ENCODE peak calls at places on chromosomes 16 and 17, in ten cellular contexts. H, V, T, W, L, N, C, A, Q and U are unnamed samples. For H3K9me3, the result is how much of the 10 kb centered on the place peaks cover.

GRCh38 chr17:40461774-40462342 is 18.6 kb downstream of the IGFBP4 start:
- DNase-seq in H (no peak), V (no peak), T (no peak), W (no peak), L (no peak), N (no peak), C (no peak), A (peak), Q (no peak), U (no peak)

GRCh38 chr16:2782583-2783351 is 4.6 kb downstream of the PRSS33 start:
- DNase-seq in H (peak), V (no peak), T (no peak), W (no peak), L (no peak), N (no peak), C (no peak), A (no peak), Q (peak), U (no peak)

GRCh38 chr17:7988750-7989178 is 13.7 kb upstream of the GUCY2D start:
- DNase-seq in H (no peak), V (peak), T (no peak), W (peak), L (peak), N (no peak), C (peak), A (peak), Q (no peak), U (peak)

GRCh38 chr16:11203111-11203623 is 52.8 kb downstream of the SOCS1 start:
- DNase-seq in H (no peak), V (no peak), T (no peak), W (no peak), L (no peak), N (no peak), C (no peak), A (no peak), Q (no peak), U (no peak)

GRCh38 chr16:78516006-78516405 is 416.6 kb downstream of the WWOX start:
- DNase-seq in H (no peak), V (no peak), T (no peak), W (no peak), L (no peak), N (no peak), C (no peak), A (no peak), Q (no peak), U (no peak)

GRCh38 chr16:4570688-4571321 is 14.7 kb downstream of the C16orf96 start:
- DNase-seq in H (peak), V (no peak), T (no peak), W (peak), L (no peak), N (no peak), C (no peak), A (no peak), Q (no peak), U (no peak)

GRCh38 chr16:66171578-66171977 is 194.9 kb upstream of the CDH5 start:
- DNase-seq in H (no peak), V (no peak), T (no peak), W (no peak), L (no peak), N (no peak), C (no peak), A (no peak), Q (no peak), U (no peak)

GRCh38 chr16:56477096-56477878 is 25.9 kb downstream of the OGFOD1 start:
- DNase-seq in H (no peak), V (peak), T (no peak), W (no peak), L (no peak), N (no peak), C (no peak), A (peak), Q (no peak), U (no peak)

GRCh38 chr16:5072334-5073278 is 963 bp downstream of the ALG1 start:
- DNase-seq in H (no peak), V (no peak), T (no peak), W (no peak), L (no peak), N (peak), C (no peak), A (no peak), Q (peak), U (no peak)

GRCh38 chr17:50421308-50422031 is 4.5 kb upstream of the ACSF2 start:
- DNase-seq in H (no peak), V (no peak), T (no peak), W (no peak), L (no peak), N (no peak), C (no peak), A (no peak), Q (no peak), U (no peak)

GRCh38 chr17:28540231-28540630 is 12.2 kb downstream of the UNC119 start:
- DNase-seq in H (no peak), V (no peak), T (no peak), W (no peak), L (no peak), N (no peak), C (no peak), A (no peak), Q (no peak), U (no peak)

DNA sequence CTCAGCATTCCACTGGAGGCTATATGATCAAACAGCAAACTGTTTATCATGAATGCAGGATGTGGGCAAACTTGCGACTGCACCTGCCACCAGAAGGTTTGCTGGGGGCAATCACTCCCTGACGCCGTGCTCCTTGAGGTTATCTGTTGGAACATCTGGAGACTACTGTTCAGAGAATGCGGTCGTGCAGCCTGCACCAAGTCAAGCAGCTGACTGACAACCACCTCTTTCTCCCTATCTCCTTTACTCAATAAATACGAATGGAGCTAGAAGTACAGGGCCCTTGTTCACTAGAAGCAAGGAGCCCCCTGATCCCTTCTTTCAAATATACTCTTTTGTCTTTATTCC is 2101.2 kb downstream of the TP53TG3F start:
- DNase-seq in H (no peak), V (no peak), T (no peak), W (no peak), L (no peak), N (no peak), C (no peak), A (no peak), Q (no peak), U (no peak)
- H3K9me3 ChIP-seq in H (half or more), V (under half), T (under half), W (under half), L (under half), N (under half), C (under half), A (under half), Q (under half), U (under half)

GRCh38 chr17:5181509-5182305 is 10.0 kb downstream of the ZNF594 start:
- DNase-seq in H (no peak), V (no peak), T (no peak), W (no peak), L (no peak), N (no peak), C (no peak), A (no peak), Q (no peak), U (no peak)
- H3K9me3 ChIP-seq in H (half or more), V (half or more), T (half or more), W (half or more), L (under half), N (half or more), C (half or more), A (under half), Q (half or more), U (under half)

DNA sequence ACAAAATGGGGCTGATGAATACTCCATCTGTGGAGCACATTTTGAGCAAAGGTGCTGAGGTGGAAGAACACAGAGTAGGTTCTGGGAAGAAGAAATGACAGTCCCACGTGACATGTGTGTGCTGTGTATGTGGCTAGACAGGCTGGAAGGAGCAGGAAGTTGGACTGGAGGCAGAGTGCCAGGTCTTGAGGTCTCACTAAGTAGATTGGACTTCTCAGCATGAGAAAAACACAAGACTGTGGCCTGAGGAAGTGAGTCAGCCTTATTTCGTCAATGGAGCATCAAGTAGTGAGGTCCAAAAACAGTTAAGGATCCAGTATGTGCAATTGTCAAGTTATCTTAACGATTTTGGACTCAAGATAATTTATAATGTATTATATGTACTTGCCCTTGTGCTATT is 736.5 kb downstream of the KCNJ2 start:
- DNase-seq in H (no peak), V (no peak), T (peak), W (no peak), L (no peak), N (no peak), C (peak), A (peak), Q (no peak), U (no peak)
- H3K9me3 ChIP-seq in H (under half), V (under half), T (under half), W (under half), L (under half), N (under half), C (under half), A (under half), Q (under half), U (under half)

GRCh38 chr17:80133626-80133970 is 13.3 kb downstream of the EIF4A3 start:
- DNase-seq in H (peak), V (no peak), T (no peak), W (no peak), L (no peak), N (no peak), C (no peak), A (no peak), Q (no peak), U (no peak)
- H3K9me3 ChIP-seq in H (under half), V (under half), T (under half), W (under half), L (under half), N (under half), C (under half), A (under half), Q (under half), U (under half)

DNA sequence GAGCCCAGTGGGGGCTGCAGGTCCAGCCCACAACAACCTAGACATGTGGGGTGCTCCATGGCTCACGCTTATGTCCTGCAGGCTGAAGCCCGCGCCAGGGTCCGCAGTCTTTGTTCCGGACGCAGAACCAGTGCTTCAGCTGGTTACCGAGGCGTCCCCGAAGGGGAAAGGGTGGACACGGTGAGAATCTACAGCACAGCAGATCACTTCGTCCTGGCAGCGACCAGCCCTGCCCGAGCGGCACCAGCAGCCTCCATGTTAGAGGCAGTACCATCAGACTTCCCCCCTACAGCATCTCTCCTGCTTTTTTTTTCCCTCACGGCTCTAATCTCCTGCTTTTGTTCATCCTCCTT is 1736.4 kb downstream of the TP53TG3F start:
- DNase-seq in H (no peak), V (no peak), T (no peak), W (no peak), L (no peak), N (no peak), C (no peak), A (no peak), Q (peak), U (no peak)
- H3K9me3 ChIP-seq in H (half or more), V (under half), T (under half), W (under half), L (under half), N (under half), C (under half), A (under half), Q (under half), U (under half)

DNA sequence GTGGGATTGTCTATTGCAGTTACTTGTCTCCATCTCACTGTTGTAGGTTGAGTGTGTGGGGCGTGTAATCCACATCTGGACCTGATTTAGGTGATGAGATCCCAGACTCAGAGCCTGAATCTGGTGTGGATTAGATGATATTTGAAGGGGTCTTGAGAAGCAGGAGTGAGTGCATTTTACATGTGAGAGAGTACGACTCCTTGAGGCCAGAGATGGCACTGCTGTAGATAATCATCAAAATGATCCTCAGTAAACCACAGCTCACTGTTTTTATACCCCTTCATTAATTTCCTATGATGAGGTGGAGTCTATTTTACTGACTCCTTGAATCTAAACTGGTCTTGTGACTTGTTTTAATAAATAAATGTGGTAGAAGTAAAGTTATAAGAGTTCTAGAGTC is 732.5 kb downstream of the KCNJ2 start:
- DNase-seq in H (no peak), V (no peak), T (no peak), W (no peak), L (no peak), N (no peak), C (no peak), A (no peak), Q (no peak), U (no peak)
- H3K9me3 ChIP-seq in H (under half), V (under half), T (under half), W (under half), L (under half), N (under half), C (under half), A (under half), Q (under half), U (under half)

DNA sequence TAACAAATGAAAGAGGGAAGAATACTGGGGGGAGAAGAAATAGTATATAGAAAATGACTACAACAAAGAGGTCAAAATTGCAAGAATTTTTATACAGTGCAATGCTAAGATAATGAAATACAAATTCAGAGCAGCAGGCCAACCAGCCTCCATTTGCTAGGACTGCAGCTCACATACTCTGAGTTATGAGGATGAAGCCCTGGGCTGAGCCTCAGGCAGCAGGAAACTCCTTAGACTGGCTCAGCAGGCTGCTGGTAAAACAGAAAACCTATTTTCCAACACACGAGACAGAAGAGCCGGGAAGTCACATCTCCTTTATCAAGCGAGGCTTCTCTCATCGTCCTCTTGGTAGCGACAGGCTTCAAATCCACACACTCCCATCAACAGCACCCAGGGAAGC is 296.5 kb downstream of the SLC39A11 start:
- DNase-seq in H (no peak), V (no peak), T (no peak), W (no peak), L (no peak), N (no peak), C (no peak), A (no peak), Q (no peak), U (no peak)
- H3K9me3 ChIP-seq in H (under half), V (under half), T (under half), W (under half), L (under half), N (under half), C (under half), A (under half), Q (under half), U (under half)

DNA sequence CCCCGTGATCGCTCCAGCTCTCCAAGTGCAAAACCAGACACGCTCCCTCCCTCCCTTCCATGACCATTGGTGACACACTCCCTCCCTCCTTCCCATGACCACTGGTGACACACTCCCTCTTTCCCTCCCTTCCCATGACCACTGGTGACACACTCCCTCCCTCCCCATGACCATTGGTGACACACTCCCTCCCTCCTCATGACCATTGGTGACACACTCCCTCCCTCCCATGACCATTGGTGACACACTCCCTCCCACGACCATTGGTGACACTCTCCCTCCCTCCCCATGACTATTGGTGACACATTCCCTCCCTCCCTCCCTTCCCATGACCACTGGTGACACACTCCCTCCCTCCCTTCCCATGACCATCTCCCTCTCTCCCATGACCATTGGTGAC is 56.3 kb downstream of the LMF1 start:
- DNase-seq in H (no peak), V (no peak), T (no peak), W (no peak), L (no peak), N (no peak), C (no peak), A (peak), Q (no peak), U (no peak)
- H3K9me3 ChIP-seq in H (under half), V (under half), T (under half), W (under half), L (under half), N (under half), C (under half), A (under half), Q (under half), U (under half)

DNA sequence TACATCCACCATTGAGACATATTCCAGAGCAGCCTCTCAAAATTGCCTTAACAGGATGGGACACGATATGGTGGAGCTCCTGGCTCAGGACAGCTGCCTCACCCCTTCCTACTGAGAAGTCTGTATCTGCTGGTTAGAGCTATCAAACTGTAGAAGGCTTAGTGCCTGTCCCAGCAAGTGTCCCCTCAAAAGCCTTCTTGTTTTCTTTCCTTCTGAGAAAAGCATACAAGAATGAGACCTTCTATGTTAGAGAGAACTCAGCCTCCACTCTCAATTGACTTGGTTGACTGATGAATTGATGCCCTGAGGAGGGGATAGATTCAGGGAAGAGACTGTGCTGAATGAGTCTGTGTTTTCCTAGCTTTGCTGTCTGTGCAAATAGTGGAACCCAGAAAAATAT is 2020.9 kb downstream of the TP53TG3F start:
- DNase-seq in H (no peak), V (no peak), T (no peak), W (no peak), L (no peak), N (no peak), C (no peak), A (no peak), Q (no peak), U (no peak)
- H3K9me3 ChIP-seq in H (half or more), V (under half), T (under half), W (under half), L (under half), N (under half), C (under half), A (under half), Q (under half), U (under half)